ENCODE peak calls at places on chromosomes 7 and 10, in eight cellular contexts. Z is cardiac muscle cell, L is AG04449, G is IMR-90, U is neural progenitor cell, K is AG10803, O is NB4, A is A673. I is an unnamed sample.

GRCh38 chr10:59273453-59273852 is 88.9 kb downstream of the FAM13C start:
- DNase-seq in U (no peak), L (no peak), K (no peak), O (no peak), G (peak), A (no peak), Z (no peak), I (no peak)

GRCh38 chr7:92782855-92783254 is 53.5 kb downstream of the CDK6 start:
- DNase-seq in O (no peak), K (no peak), A (no peak), U (no peak), L (no peak), G (no peak), Z (no peak), I (no peak)

GRCh38 chr10:26770069-26770468 is 72.6 kb downstream of the PDSS1 start:
- DNase-seq in G (no peak), K (no peak), O (no peak), U (no peak), A (no peak), L (no peak), Z (no peak), I (no peak)

GRCh38 chr7:77450613-77451012 is 34.5 kb upstream of the GSAP start:
- DNase-seq in U (no peak), K (no peak), A (no peak), G (no peak), Z (no peak), O (no peak), L (no peak), I (no peak)

GRCh38 chr7:28615091-28615490 is 202.8 kb downstream of the CREB5 start:
- DNase-seq in U (peak), O (peak), A (peak), K (no peak), G (no peak), Z (peak), L (no peak), I (no peak)

GRCh38 chr7:137886266-137886665 is 39.5 kb upstream of the DGKI start:
- DNase-seq in L (no peak), A (no peak), G (no peak), O (no peak), Z (peak), K (no peak), U (no peak), I (no peak)

GRCh38 chr7:113004726-113005454 is 81.7 kb downstream of the GPR85 start:
- DNase-seq in K (no peak), L (no peak), Z (no peak), A (peak), O (no peak), G (no peak), U (no peak), I (no peak)

GRCh38 chr7:67371429-67372305 is 375.0 kb downstream of the TYW1 start:
- DNase-seq in A (peak), G (peak), Z (peak), U (peak), O (peak), K (peak), L (no peak), I (peak)

GRCh38 chr10:131210181-131210580 is 101.3 kb downstream of the TCERG1L start:
- DNase-seq in G (no peak), Z (no peak), U (no peak), K (no peak), O (no peak), A (no peak), L (no peak), I (no peak)

DNA sequence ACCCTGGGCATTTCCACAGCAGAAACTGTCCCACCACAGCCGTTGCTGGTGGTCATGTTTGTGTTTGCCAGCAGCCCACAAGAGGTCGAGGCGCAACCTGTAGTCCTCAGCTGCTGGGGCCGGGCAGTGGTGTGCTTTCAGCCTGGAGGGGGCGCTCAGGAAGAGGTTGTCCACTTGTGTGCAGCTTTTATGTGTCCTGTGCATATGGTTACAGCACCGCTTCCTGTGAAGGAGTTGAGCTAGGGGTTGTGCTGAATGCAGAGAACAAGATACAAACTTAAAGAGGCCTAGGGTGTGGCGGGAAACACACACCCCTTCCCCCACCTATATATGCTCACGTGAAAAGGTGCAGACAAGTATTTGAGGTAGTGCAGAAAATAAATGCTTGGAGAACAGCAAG is 29.5 kb upstream of the PFKFB3 start:
- DNase-seq in K (no peak), G (no peak), O (peak), Z (peak), U (peak), L (no peak), A (no peak), I (no peak)
- TF ChIP-seq CTCF in K (no peak), G (no peak), O (peak), Z (peak), U (peak), L (no peak), A (peak), I (peak)

GRCh38 chr7:38189256-38189938 is 11.4 kb downstream of the STARD3NL start:
- DNase-seq in U (no peak), K (no peak), A (peak), L (no peak), G (peak), O (no peak), Z (no peak), I (no peak)

GRCh38 chr7:38187794-38188472 is 9.9 kb downstream of the STARD3NL start:
- DNase-seq in O (no peak), U (peak), Z (no peak), L (no peak), G (no peak), K (no peak), A (no peak), I (no peak)

GRCh38 chr7:38185395-38185920 is 7.4 kb downstream of the STARD3NL start:
- DNase-seq in L (no peak), K (no peak), Z (peak), G (no peak), O (no peak), A (peak), U (peak), I (no peak)

GRCh38 chr7:38185938-38186337 is 7.9 kb downstream of the STARD3NL start:
- DNase-seq in Z (no peak), G (no peak), A (no peak), L (no peak), O (peak), U (no peak), K (no peak), I (no peak)

DNA sequence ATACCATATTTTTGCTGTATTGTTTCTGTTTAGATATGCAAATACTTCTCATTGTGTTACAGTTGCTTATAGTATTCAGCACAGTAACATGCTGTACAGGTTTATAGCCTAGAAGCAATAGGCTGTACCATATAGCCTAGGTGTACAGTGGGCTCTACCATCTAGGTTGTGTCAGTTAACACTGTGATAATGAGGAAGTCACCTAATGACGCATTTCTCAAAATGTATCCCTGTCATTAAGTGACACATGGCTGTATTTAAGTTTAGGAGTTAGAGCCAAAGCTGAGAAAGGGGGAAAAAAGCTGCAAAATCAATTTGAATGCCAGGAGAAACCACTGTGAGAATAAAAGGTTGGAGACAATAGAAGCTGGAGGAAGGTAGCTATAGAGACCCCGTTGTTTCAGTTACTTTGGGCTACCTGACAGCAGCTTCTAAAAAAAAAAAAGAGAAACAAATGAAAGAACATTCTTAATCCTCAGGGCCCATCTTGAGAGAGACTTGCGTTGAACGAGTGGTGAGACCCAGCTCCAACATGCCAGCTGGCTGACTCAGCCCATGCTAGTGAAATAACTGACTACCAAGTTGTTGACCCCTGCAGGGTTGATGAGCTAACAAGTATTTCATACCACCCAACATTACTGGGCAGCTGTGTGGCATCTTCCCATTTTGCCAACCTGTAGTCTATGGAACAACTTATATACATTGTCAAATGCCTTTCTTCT is 8.7 kb downstream of the STARD3NL start:
- DNase-seq in G (peak), U (no peak), K (peak), O (peak), A (peak), L (no peak), Z (no peak), I (peak)
- H3K4me3 ChIP-seq in G (no peak), U (no peak), K (no peak), O (no peak), A (no peak), L (no peak), Z (no peak), I (no peak)

GRCh38 chr10:67884313-67884841 is at the start of gene SIRT1:
- DNase-seq in L (peak), U (peak), G (peak), K (peak), O (peak), A (peak), Z (peak), I (peak)
- TF ChIP-seq CTCF in L (peak), U (no peak), G (no peak), K (no peak), O (no peak), A (peak), Z (peak), I (no peak)

DNA sequence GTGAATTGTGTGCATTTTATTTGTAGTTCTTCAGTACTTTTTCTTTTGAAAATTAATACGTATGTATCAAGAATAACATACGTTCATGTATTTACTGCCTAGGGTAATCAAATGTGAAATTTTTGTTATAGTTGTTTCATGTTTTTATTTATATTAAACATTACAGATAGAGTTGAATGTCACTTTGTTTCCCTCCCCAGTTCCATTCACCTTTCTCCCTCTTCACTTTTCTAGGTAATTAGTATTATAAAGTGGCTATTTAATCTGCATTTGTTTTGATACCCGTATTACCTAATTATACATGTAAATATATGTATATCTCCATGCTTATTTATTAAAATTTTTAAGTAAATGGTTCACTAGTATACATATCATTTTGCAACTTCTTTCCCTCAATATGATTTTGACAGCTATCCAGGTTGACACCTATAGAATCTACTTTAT is 1.3 kb upstream of the KLF14 start:
- DNase-seq in L (no peak), O (no peak), G (no peak), A (no peak), U (no peak), K (no peak), Z (no peak), I (no peak)
- H3K4me3 ChIP-seq in L (no peak), O (no peak), G (no peak), A (peak), U (no peak), K (no peak), Z (no peak), I (no peak)

GRCh38 chr7:2497500-2498336 is 21.5 kb upstream of the GRIFIN start:
- DNase-seq in Z (no peak), O (no peak), L (no peak), U (peak), G (no peak), A (no peak), K (no peak), I (no peak)
- TF ChIP-seq CTCF in Z (no peak), O (no peak), L (no peak), U (no peak), G (no peak), A (no peak), K (no peak), I (no peak)

GRCh38 chr10:103180491-103180890 is 12.6 kb downstream of the NT5C2 start:
- DNase-seq in L (no peak), Z (no peak), A (no peak), G (no peak), U (no peak), K (no peak), O (no peak), I (no peak)

GRCh38 chr10:103188853-103189252 is 4.2 kb downstream of the NT5C2 start:
- DNase-seq in Z (no peak), G (peak), A (peak), O (no peak), L (no peak), K (peak), U (no peak), I (peak)

GRCh38 chr10:103186128-103186527 is 6.9 kb downstream of the NT5C2 start:
- DNase-seq in G (no peak), Z (no peak), U (no peak), A (no peak), L (no peak), K (no peak), O (no peak), I (no peak)

GRCh38 chr10:103181244-103181643 is 11.8 kb downstream of the NT5C2 start:
- DNase-seq in A (no peak), U (no peak), L (no peak), Z (no peak), G (no peak), K (no peak), O (peak), I (no peak)

DNA sequence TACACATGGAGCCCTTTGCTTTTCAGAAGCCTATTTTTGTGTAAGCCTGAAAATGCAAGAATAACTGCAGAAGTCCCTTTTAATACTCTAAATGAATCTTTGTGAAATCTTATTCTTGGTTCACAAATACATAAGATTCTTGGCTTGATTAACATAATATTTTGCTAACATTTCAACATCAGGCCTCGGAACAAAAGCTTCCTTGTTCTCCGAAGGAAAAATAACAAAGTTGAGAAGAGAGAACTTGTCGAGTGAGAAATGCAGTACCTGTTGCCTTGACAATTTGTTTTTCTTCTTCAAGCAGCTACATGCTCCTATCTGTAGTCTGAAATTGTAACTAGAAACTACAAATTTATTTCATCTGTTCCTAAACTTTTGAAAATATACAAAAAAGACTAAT is 8.5 kb downstream of the NT5C2 start:
- DNase-seq in A (no peak), O (no peak), Z (no peak), L (no peak), G (no peak), K (no peak), U (no peak), I (peak)
- H3K4me3 ChIP-seq in A (no peak), O (no peak), Z (no peak), L (no peak), G (no peak), K (no peak), U (no peak), I (no peak)

DNA sequence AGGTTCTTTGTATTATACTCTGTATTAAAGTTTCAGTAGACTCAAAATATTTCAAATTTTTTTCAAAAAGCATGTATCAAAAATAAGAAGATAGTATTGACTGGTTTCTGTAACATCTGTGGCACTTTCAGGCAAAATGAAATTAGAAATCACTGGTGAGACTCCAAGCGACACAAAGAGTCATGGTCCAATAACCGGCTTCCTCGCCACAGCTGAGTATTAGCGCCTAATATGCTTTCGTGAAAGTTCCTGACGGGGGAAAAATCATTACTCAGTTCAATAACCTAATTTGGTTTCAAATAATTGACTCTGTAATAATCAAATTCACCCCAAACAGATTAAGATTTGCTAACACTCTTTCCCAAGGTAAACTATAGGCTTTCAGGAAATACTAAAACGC is 13.4 kb downstream of the TMEM209 start:
- DNase-seq in K (no peak), U (no peak), L (no peak), Z (no peak), O (no peak), A (no peak), G (no peak), I (no peak)
- TF ChIP-seq CTCF in K (no peak), U (no peak), L (no peak), Z (no peak), O (no peak), A (no peak), G (no peak), I (no peak)